ENCODE peak calls at places on chromosomes 5 and 9, in six cellular contexts. Q, B, K, F, R and D are unnamed samples.

GRCh38 chr9:78879324-78880100 is 582.6 kb downstream of the PSAT1 start:
- DNase-seq in F (no peak), K (no peak), Q (no peak), B (no peak), R (no peak), D (no peak)

GRCh38 chr5:175887463-175887862 is 16.1 kb downstream of the CPLX2 start:
- DNase-seq in F (no peak), R (no peak), Q (no peak), B (no peak), K (no peak), D (no peak)

GRCh38 chr5:58259685-58260152 is 200.2 kb downstream of the PLK2 start:
- DNase-seq in B (no peak), K (no peak), Q (no peak), F (peak; percentile 91), R (peak; percentile 10), D (peak; percentile 16)

GRCh38 chr9:114289106-114289505 is 33.8 kb upstream of the ORM1 start:
- DNase-seq in B (no peak), F (no peak), R (no peak), Q (no peak), K (no peak), D (no peak)

GRCh38 chr5:132134384-132134783 is 60.8 kb downstream of the CSF2 start:
- DNase-seq in B (no peak), K (no peak), Q (no peak), F (peak; percentile 34), R (peak; percentile 8), D (peak; percentile 61)

GRCh38 chr9:68672215-68672614 is 32.8 kb upstream of the PIP5K1B start:
- DNase-seq in R (no peak), F (no peak), K (no peak), B (no peak), Q (no peak), D (no peak)

GRCh38 chr9:16316406-16316805 is 554.1 kb downstream of the BNC2 start:
- DNase-seq in B (no peak), R (no peak), F (no peak), K (no peak), Q (no peak), D (no peak)

GRCh38 chr5:90909091-90909503 is 350.5 kb downstream of the ADGRV1 start:
- DNase-seq in B (no peak), F (no peak), K (no peak), R (no peak), Q (no peak), D (no peak)

GRCh38 chr9:114250235-114250568 is 72.7 kb upstream of the ORM1 start:
- DNase-seq in F (peak; percentile 96), R (no peak), Q (no peak), B (no peak), K (no peak), D (no peak)

GRCh38 chr9:4375424-4376195 is 75.7 kb upstream of the GLIS3 start:
- DNase-seq in R (peak; percentile 26), F (peak; percentile 89), B (no peak), Q (no peak), K (peak; percentile 52), D (peak; percentile 25)

GRCh38 chr5:172699423-172699822 is 58.4 kb downstream of the NEURL1B start:
- DNase-seq in Q (no peak), K (no peak), B (no peak), F (no peak), R (no peak), D (no peak)

GRCh38 chr5:3226171-3226570 is 369.5 kb upstream of the IRX1 start:
- DNase-seq in K (no peak), R (no peak), Q (no peak), B (no peak), F (peak; percentile 2), D (no peak)

GRCh38 chr9:16337322-16338029 is 533.0 kb downstream of the BNC2 start:
- DNase-seq in F (peak; percentile 97), K (no peak), R (peak; percentile 66), Q (no peak), B (no peak), D (no peak)

GRCh38 chr5:124659798-124660197 is 86.6 kb downstream of the ZNF608 start:
- DNase-seq in Q (no peak), K (no peak), F (no peak), R (no peak), B (no peak), D (no peak)
- H3K4me2 ChIP-seq in Q (peak overlapping the region; percentile 60), K (peak overlapping the region; percentile 75), F (no peak overlapping the region), R (peak overlapping the region; percentile 70), B (no peak overlapping the region), D (no peak overlapping the region)

DNA sequence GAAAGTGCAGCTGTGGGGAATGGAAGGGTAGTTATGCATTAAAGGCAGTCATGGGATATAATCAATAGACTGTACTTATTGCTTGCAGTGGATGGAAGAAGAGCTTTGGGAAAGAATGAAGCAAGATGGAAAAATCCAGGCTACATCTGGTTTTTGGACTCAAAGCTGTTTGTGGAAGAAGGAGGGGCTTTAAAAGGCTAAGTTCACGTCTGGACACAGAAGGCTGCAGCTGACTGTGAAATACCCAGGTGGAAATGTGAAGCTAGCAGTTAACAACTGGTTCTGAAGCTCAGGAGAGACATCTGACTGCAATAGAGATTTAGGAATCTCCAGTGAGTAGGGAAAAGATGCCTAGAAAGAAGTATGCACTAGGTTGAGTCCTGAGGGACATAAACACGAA is 43.2 kb upstream of the TIMD4 start:
- DNase-seq in R (no peak), F (no peak), K (no peak), B (no peak), Q (no peak), D (no peak)
- H3K27me3 ChIP-seq in R (peaks cover 8% of the 10 kb centered on the region), F (no peaks in the 10 kb centered on the region), K (no peaks in the 10 kb centered on the region), B (no peaks in the 10 kb centered on the region), Q (no peaks in the 10 kb centered on the region), D (no peaks in the 10 kb centered on the region)

DNA sequence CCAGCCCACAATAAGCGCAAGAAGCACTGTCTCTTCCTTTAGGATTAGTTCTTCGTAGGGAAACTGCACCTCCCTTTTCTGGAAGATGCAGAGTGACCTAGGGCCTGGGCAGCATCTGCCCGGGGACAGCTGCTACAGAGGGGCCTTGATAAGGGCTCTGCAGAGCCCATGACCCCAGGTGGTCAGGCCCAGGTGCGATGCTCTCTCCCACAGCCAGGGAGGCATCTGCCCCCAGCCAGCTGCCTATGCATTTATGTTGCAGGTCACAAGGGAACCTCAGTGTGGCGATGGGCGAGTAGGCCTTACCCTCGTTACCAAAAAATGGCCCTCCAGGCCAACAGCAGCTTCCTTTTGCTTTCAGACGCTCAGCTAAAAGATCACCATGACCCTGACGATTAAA is 55.0 kb downstream of the PSMB7 start:
- DNase-seq in B (no peak), R (no peak), Q (no peak), K (no peak), F (no peak), D (no peak)
- H3K79me2 ChIP-seq in B (peaks cover 84% of the 10 kb centered on the region), R (peaks cover 100% of the 10 kb centered on the region), Q (peaks cover 52% of the 10 kb centered on the region), K (peaks cover 81% of the 10 kb centered on the region), F (peaks cover 100% of the 10 kb centered on the region), D (peaks cover 98% of the 10 kb centered on the region)

DNA sequence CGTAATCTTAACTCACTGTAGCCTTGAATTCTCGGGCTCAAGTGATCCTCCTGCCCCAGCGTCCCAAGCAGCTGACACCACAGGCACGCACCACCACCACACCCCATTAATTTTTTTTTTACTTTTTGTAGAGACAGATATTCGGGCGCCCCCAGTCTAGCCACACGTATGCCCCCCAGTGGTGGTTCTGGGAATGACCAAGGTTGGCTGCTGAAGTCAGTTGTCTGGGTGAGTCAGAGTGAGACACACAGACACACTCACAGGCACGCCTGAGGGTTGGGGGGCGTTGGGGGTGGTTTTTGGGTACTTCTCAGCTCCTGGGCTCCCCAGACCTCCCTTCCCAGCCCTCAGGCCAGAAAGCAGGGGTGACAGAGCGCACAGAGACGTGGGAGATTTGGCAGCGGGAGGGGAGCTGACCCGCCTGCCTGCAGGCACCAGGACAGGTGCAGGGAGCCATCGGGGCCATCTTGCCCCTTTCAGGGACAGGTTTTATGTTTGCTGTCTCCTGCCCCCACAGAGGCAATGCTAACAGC is 4.2 kb upstream of the ENTPD8 start:
- DNase-seq in F (peak; percentile 88), K (peak; percentile 79), R (peak; percentile 56), B (peak; percentile 66), Q (peak; percentile 94), D (peak; percentile 75)
- H3K4me2 ChIP-seq in F (peak overlapping the region; percentile 77), K (no peak overlapping the region), R (peak overlapping the region; percentile 59), B (no peak overlapping the region), Q (no peak overlapping the region), D (peak overlapping the region; percentile 33)

DNA sequence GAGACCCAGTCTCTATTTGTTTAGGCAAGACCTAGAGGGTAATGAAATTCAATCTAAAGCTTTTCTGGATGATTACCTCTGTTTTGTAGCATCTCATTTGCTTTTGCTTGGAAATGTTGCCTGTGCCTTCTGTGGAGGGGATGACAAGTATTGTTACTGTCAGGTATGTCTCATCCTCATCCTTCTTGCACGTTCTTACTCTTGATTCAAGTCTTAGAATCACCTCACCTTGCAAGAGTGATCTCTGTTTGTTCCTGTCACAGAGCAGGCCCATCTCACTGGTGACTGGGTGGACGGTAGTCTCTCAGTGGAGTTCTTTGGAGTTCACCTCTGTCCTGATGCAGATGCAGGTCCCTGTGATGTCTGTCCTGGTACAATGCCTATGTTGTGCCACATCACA is 33.5 kb downstream of the MCCC2 start:
- DNase-seq in F (no peak), K (no peak), B (no peak), R (no peak), Q (no peak), D (no peak)
- H3K27me3 ChIP-seq in F (no peaks in the 10 kb centered on the region), K (no peaks in the 10 kb centered on the region), B (no peaks in the 10 kb centered on the region), R (no peaks in the 10 kb centered on the region), Q (no peaks in the 10 kb centered on the region), D (no peaks in the 10 kb centered on the region)

GRCh38 chr5:149282966-149283332 is 11.3 kb downstream of the AFAP1L1 start:
- DNase-seq in F (no peak), B (no peak), K (no peak), Q (no peak), R (no peak), D (no peak)
- H3K79me2 ChIP-seq in F (no peaks in the 10 kb centered on the region), B (no peaks in the 10 kb centered on the region), K (no peaks in the 10 kb centered on the region), Q (no peaks in the 10 kb centered on the region), R (no peaks in the 10 kb centered on the region), D (no peaks in the 10 kb centered on the region)

GRCh38 chr9:115595951-115596742 is 478.2 kb upstream of the TNC start:
- DNase-seq in F (peak; percentile 90), B (no peak), K (peak; percentile 16), R (no peak), Q (no peak), D (no peak)
- H3K4me2 ChIP-seq in F (peak overlapping the region; percentile 97), B (no peak overlapping the region), K (peak overlapping the region; percentile 15), R (no peak overlapping the region), Q (no peak overlapping the region), D (no peak overlapping the region)